ENCODE peak calls at places on chromosome 3, in eight cellular contexts. G is LoVo; U is HuH-7.5; H is AG08395; K is left cardiac atrium; I is stimulated activated CD4-positive, alpha-beta T cell treated with anti-CD3 and anti-CD28 coated beads, Interleukin-12 subunit alpha, Interleukin-12 subunit beta, amount 100 ng/mL, for 4 hours; B is AG09319; P is RKO. J is an unnamed sample.

GRCh38 chr3:195447205-195447604 is 4.4 kb upstream of the ACAP2 start:
- DNase-seq in G (peak; percentile 56), U (no peak), H (no peak), K (no peak), I (no peak), B (no peak), P (no peak), J (no peak)

GRCh38 chr3:42023380-42023779 is 61.5 kb upstream of the ULK4 start:
- DNase-seq in G (no peak), U (no peak), H (no peak), K (no peak), I (no peak), B (no peak), P (no peak), J (peak; percentile 21)

GRCh38 chr3:16239776-16240175 is 25.0 kb downstream of the DPH3 start:
- DNase-seq in G (no peak), U (no peak), H (peak; percentile 20), K (no peak), I (no peak), B (no peak), P (no peak), J (no peak)

GRCh38 chr3:71062920-71063767 is 520.4 kb downstream of the FOXP1 start:
- DNase-seq in G (no peak), U (no peak), H (peak; percentile 5), K (no peak), I (no peak), B (no peak), P (peak; percentile 92), J (no peak)

GRCh38 chr3:99809565-99809964 is 8.1 kb upstream of the CMSS1 start:
- DNase-seq in G (no peak), U (no peak), H (no peak), K (no peak), I (no peak), B (no peak), P (no peak), J (no peak)

GRCh38 chr3:53030864-53031445 is 14.9 kb downstream of the SFMBT1 start:
- DNase-seq in G (no peak), U (no peak), H (no peak), K (no peak), I (peak; percentile 26), B (no peak), P (no peak), J (peak; percentile 52)

GRCh38 chr3:119891944-119892721 is 110.2 kb downstream of the NR1I2 start:
- DNase-seq in G (peak; percentile 16), U (peak; percentile 4), H (peak; percentile 63), K (no peak), I (no peak), B (peak; percentile 52), P (peak; percentile 34), J (peak; percentile 29)

GRCh38 chr3:111236833-111237713 is 165.5 kb downstream of the NECTIN3 start:
- DNase-seq in G (no peak), U (no peak), H (peak; percentile 79), K (no peak), I (no peak), B (no peak), P (no peak), J (no peak)

GRCh38 chr3:113166719-113167492 is 44.5 kb upstream of the BOC start:
- DNase-seq in G (no peak), U (no peak), H (peak; percentile 64), K (peak; percentile 59), I (no peak), B (peak; percentile 54), P (no peak), J (no peak)

GRCh38 chr3:139353920-139354556 is 10.2 kb downstream of the MRPS22 start:
- DNase-seq in G (peak; percentile 55), U (peak; percentile 15), H (peak; percentile 75), K (no peak), I (no peak), B (peak; percentile 4), P (peak; percentile 83), J (no peak)

GRCh38 chr3:11452312-11452711 is 180.1 kb downstream of the ATG7 start:
- DNase-seq in G (no peak), U (no peak), H (no peak), K (no peak), I (no peak), B (no peak), P (no peak), J (no peak)

GRCh38 chr3:143067201-143067600 is 52.4 kb upstream of the CHST2 start:
- DNase-seq in G (no peak), U (no peak), H (peak; percentile 54), K (no peak), I (no peak), B (no peak), P (no peak), J (no peak)

GRCh38 chr3:141981084-141981483 is 104.6 kb downstream of the ATP1B3 start:
- DNase-seq in G (no peak), U (no peak), H (no peak), K (no peak), I (no peak), B (no peak), P (no peak), J (no peak)

GRCh38 chr3:162597221-162597620 is 1100.6 kb downstream of the OTOL1 start:
- DNase-seq in G (no peak), U (no peak), H (no peak), K (no peak), I (no peak), B (no peak), P (no peak), J (no peak)

GRCh38 chr3:184556502-184557347 is 4.9 kb upstream of the EPHB3 start:
- DNase-seq in G (no peak), U (no peak), H (no peak), K (no peak), I (no peak), B (no peak), P (no peak), J (no peak)

GRCh38 chr3:126523745-126524428 is at the start of gene CHST13:
- DNase-seq in G (peak; percentile 55), U (peak; percentile 86), H (peak; percentile 58), K (peak; percentile 52), I (no peak), B (no peak), P (peak; percentile 53), J (no peak)

GRCh38 chr3:64623125-64623524 is 64.7 kb downstream of the ADAMTS9 start:
- DNase-seq in G (no peak), U (no peak), H (no peak), K (no peak), I (no peak), B (no peak), P (peak; percentile 10), J (no peak)

GRCh38 chr3:128427872-128428822 is 38.5 kb downstream of the DNAJB8 start:
- DNase-seq in G (no peak), U (no peak), H (no peak), K (no peak), I (no peak), B (no peak), P (no peak), J (no peak)

GRCh38 chr3:52234516-52235447 is 4.2 kb downstream of the TWF2 start:
- DNase-seq in G (no peak), U (no peak), H (no peak), K (no peak), I (no peak), B (no peak), P (no peak), J (no peak)

GRCh38 chr3:11651900-11652299 is 8.2 kb upstream of the VGLL4 start:
- DNase-seq in G (peak; percentile 28), U (no peak), H (no peak), K (no peak), I (no peak), B (no peak), P (peak; percentile 60), J (no peak)

GRCh38 chr3:146577662-146578061 is 27.5 kb downstream of the PLSCR5 start:
- DNase-seq in G (peak; percentile 42), U (no peak), H (peak; percentile 10), K (no peak), I (peak; percentile 2), B (peak; percentile 19), P (peak; percentile 66), J (no peak)

GRCh38 chr3:69838696-69839515 is 99.6 kb downstream of the MITF start:
- DNase-seq in G (no peak), U (no peak), H (no peak), K (no peak), I (no peak), B (no peak), P (no peak), J (no peak)

GRCh38 chr3:81742581-81742980 is 18.9 kb downstream of the GBE1 start:
- DNase-seq in G (no peak), U (no peak), H (no peak), K (no peak), I (no peak), B (no peak), P (no peak), J (no peak)

GRCh38 chr3:40504636-40505430 is 1.0 kb upstream of the ZNF620 start:
- DNase-seq in G (peak; percentile 80), U (no peak), H (peak; percentile 90), K (peak; percentile 34), I (no peak), B (peak; percentile 67), P (peak; percentile 97), J (no peak)

GRCh38 chr3:14532691-14533456 is 7.3 kb downstream of the GRIP2 start:
- DNase-seq in G (peak; percentile 80), U (no peak), H (no peak), K (peak; percentile 81), I (no peak), B (no peak), P (peak; percentile 8), J (no peak)

GRCh38 chr3:44339990-44340389 is 1.4 kb downstream of the TCAIM start:
- DNase-seq in G (no peak), U (no peak), H (no peak), K (no peak), I (no peak), B (no peak), P (no peak), J (no peak)

GRCh38 chr3:111774622-111775021 is 84.4 kb upstream of the PHLDB2 start:
- DNase-seq in G (no peak), U (no peak), H (no peak), K (no peak), I (no peak), B (no peak), P (no peak), J (no peak)

GRCh38 chr3:194251007-194251406 is 100.1 kb downstream of the CPN2 start:
- DNase-seq in G (no peak), U (no peak), H (no peak), K (no peak), I (no peak), B (no peak), P (no peak), J (no peak)